ENCODE peak calls at places on chromosomes 11 and 22, in five cellular contexts. P, F, T, B and E are unnamed samples.

GRCh38 chr11:27444801-27445215 is 27.8 kb downstream of the LGR4 start:
- DNase-seq in P (no peak), F (peak), T (no peak), B (peak), E (peak)

GRCh38 chr11:69949327-69949726 is 128.8 kb upstream of the ANO1 start:
- DNase-seq in P (no peak), F (no peak), T (no peak), B (no peak), E (no peak)

GRCh38 chr22:41217553-41218157 is 12.5 kb downstream of the L3MBTL2 start:
- DNase-seq in P (peak), F (no peak), T (no peak), B (no peak), E (no peak)

GRCh38 chr22:24945430-24945829 is 1.1 kb downstream of the LHFPL7 start:
- DNase-seq in P (no peak), F (no peak), T (no peak), B (no peak), E (no peak)

GRCh38 chr11:133966147-133966546 is 9.4 kb upstream of the IGSF9B start:
- DNase-seq in P (no peak), F (no peak), T (no peak), B (peak), E (no peak)

GRCh38 chr11:10444725-10445286 is 10.3 kb upstream of the AMPD3 start:
- DNase-seq in P (no peak), F (no peak), T (no peak), B (no peak), E (no peak)

GRCh38 chr22:17949926-17950473 is 74.4 kb downstream of the MICAL3 start:
- DNase-seq in P (no peak), F (no peak), T (no peak), B (no peak), E (no peak)

GRCh38 chr11:65872555-65873279 is at the start of gene EFEMP2:
- DNase-seq in P (peak), F (no peak), T (no peak), B (no peak), E (no peak)

GRCh38 chr11:32809313-32809712 is 14.9 kb upstream of the CCDC73 start:
- DNase-seq in P (peak), F (no peak), T (no peak), B (peak), E (peak)

GRCh38 chr11:60985991-60986915 is 14.8 kb downstream of the CD6 start:
- DNase-seq in P (no peak), F (no peak), T (no peak), B (no peak), E (no peak)

GRCh38 chr11:2422461-2423156 is 21.7 kb downstream of the TRPM5 start:
- DNase-seq in P (no peak), F (no peak), T (no peak), B (no peak), E (no peak)

GRCh38 chr22:49779226-49779625 is 48.4 kb downstream of the BRD1 start:
- DNase-seq in P (no peak), F (no peak), T (no peak), B (no peak), E (no peak)